ENCODE peak calls at places on chromosomes 7 and 10, in five cellular contexts. W, K, M, S and H are unnamed samples. For H3K4me1 and H3K9me2, the result is how much of the 10 kb centered on the place peaks cover.

GRCh38 chr7:83547526-83547925 is 101.4 kb downstream of the SEMA3E start:
- DNase-seq in W (peak), K (no peak), M (peak), S (peak), H (peak)

GRCh38 chr10:43001427-43001795 is 75.5 kb upstream of the RET start:
- DNase-seq in W (no peak), K (no peak), M (no peak), S (no peak), H (no peak)

GRCh38 chr7:99331002-99331401 is 5.3 kb downstream of the ARPC1A start:
- DNase-seq in W (peak), K (no peak), M (peak), S (no peak), H (no peak)

GRCh38 chr10:110348351-110348750 is 43.6 kb upstream of the SMNDC1 start:
- DNase-seq in W (no peak), K (no peak), M (no peak), S (no peak), H (no peak)

GRCh38 chr10:128952856-128953255 is 514.2 kb upstream of the MGMT start:
- DNase-seq in W (no peak), K (no peak), M (no peak), S (no peak), H (peak)

GRCh38 chr7:121547341-121548092 is 151.4 kb upstream of the FAM3C start:
- DNase-seq in W (peak), K (peak), M (peak), S (peak), H (peak)

GRCh38 chr7:137196665-137197064 is 146.9 kb downstream of the PTN start:
- DNase-seq in W (no peak), K (no peak), M (no peak), S (no peak), H (no peak)

GRCh38 chr7:103680161-103681144 is 234.4 kb upstream of the SLC26A5 start:
- DNase-seq in W (no peak), K (no peak), M (no peak), S (no peak), H (no peak)

GRCh38 chr7:139183878-139184338 is 47.1 kb upstream of the UBN2 start:
- DNase-seq in W (no peak), K (no peak), M (no peak), S (no peak), H (peak)

GRCh38 chr7:47846117-47846836 is 102.0 kb downstream of the PKD1L1 start:
- DNase-seq in W (peak), K (no peak), M (peak), S (peak), H (no peak)

GRCh38 chr10:65235846-65236245 is 1690.0 kb upstream of the LRRTM3 start:
- DNase-seq in W (no peak), K (no peak), M (no peak), S (no peak), H (no peak)

GRCh38 chr10:34078798-34079470 is 736.2 kb downstream of the PARD3 start:
- DNase-seq in W (peak), K (no peak), M (no peak), S (no peak), H (no peak)

GRCh38 chr7:105775580-105775979 is 100.8 kb downstream of the ATXN7L1 start:
- DNase-seq in W (peak), K (no peak), M (no peak), S (no peak), H (no peak)

GRCh38 chr10:77030915-77031425 is 606.6 kb downstream of the KCNMA1 start:
- DNase-seq in W (no peak), K (no peak), M (no peak), S (no peak), H (no peak)

GRCh38 chr10:22761569-22762220 is 47.3 kb upstream of the PIP4K2A start:
- DNase-seq in W (peak), K (no peak), M (no peak), S (no peak), H (no peak)

DNA sequence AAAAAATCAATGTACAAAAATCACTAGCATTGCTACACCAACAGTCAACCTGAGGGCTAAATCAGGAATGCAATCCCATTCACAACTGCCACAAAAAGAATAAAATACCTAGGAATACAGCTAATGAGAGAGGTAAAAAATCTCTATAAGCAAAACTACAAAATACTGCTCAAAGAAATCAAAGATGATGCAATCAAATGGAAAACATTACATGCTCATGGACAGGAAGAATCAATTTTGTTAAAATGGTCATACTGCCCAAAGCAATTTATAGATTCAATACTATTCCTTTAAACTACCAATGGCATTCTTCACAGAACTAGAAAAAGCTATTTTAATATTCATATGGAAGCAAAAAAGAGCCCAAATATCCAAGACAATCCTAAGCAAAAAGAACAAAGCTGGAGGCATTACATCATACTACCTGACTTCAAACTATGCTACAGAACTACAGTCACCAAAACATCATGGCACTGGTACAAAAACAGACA is 116.3 kb downstream of the HPSE2 start:
- DNase-seq in W (no peak), K (no peak), M (no peak), S (no peak), H (no peak)
- H3K4me1 ChIP-seq in W (under half), K (under half), M (under half), S (under half), H (under half)

GRCh38 chr10:89373916-89374711 is 3.7 kb upstream of the IFIT1B start:
- DNase-seq in W (peak), K (no peak), M (peak), S (no peak), H (no peak)
- H3K9ac ChIP-seq in W (peak), K (no peak), M (peak), S (no peak), H (no peak)

GRCh38 chr7:131897790-131898165 is 341.4 kb upstream of the PODXL start:
- DNase-seq in W (no peak), K (no peak), M (no peak), S (no peak), H (no peak)
- H3K9me2 ChIP-seq in W (under half), K (under half), M (under half), S (under half), H (under half)

GRCh38 chr7:159028456-159029401 is 115.9 kb downstream of the VIPR2 start:
- DNase-seq in W (no peak), K (no peak), M (no peak), S (no peak), H (no peak)

GRCh38 chr7:159027803-159028455 is 116.7 kb downstream of the VIPR2 start:
- DNase-seq in W (peak), K (peak), M (peak), S (no peak), H (no peak)

GRCh38 chr7:159026271-159027047 is 118.2 kb downstream of the VIPR2 start:
- DNase-seq in W (no peak), K (no peak), M (no peak), S (no peak), H (no peak)

GRCh38 chr7:159025161-159025779 is 119.4 kb downstream of the VIPR2 start:
- DNase-seq in W (no peak), K (no peak), M (no peak), S (no peak), H (no peak)

GRCh38 chr7:159027091-159027802 is 117.4 kb downstream of the VIPR2 start:
- DNase-seq in W (no peak), K (no peak), M (peak), S (no peak), H (no peak)
- H3K4me1 ChIP-seq in W (under half), K (under half), M (under half), S (under half), H (under half)

GRCh38 chr7:117480978-117481377 is 1.2 kb downstream of the CFTR start:
- DNase-seq in W (no peak), K (no peak), M (no peak), S (no peak), H (no peak)

GRCh38 chr7:117479480-117480224 is at the start of gene CFTR:
- DNase-seq in W (no peak), K (no peak), M (no peak), S (no peak), H (no peak)

DNA sequence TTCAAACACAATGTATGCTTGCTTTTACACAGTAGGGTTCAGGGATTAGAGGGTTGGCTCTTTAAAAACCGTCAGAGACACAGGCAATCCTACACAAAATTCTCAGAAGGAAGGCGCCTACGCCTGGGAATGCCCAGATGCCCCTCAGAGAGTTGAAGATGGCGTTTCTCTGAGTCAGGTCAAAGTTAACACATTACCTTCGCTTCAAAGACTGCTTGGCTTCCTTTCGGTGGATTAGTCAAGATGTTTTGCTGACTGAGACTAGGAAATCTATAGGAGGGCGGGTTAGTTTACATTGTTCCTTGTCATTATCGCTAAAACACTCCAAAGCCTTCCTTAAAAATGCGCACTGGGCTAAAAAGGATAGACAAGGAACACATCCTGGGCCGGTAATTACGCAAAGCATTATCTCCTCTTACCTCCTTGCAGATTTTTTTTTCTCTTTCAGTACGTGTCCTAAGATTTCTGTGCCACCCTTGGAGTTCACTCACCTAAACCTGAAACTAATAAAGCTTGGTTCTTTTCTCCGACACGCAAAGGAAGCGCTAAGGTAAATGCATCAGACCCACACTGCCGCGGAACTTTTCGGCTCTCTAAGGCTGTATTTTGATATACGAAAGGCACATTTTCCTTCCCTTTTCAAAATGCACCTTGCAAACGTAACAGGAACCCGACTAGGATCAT is 887 bp upstream of the CFTR start:
- DNase-seq in W (no peak), K (no peak), M (no peak), S (no peak), H (no peak)
- H3K9ac ChIP-seq in W (no peak), K (no peak), M (no peak), S (no peak), H (no peak)

DNA sequence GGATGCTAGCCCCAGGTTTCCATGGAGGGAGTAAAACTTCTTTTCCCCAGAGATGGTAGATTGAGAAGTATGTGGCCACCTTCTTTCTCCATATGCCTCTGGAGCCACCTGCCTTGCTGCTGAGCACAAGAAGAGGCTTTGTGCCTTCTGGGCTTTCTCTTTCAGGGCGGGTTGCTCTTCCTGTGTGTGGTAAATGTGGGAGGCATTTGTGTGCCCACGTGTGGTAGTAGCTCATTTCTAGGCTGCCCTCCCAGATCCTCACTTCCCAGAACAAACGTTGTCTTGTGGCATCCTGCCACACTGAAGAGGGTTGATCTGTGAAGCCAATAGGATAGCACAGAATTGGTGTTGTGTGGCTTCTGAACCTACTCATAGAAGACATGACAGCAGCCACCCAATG is 342.0 kb upstream of the PODXL start:
- DNase-seq in W (peak), K (no peak), M (peak), S (no peak), H (no peak)
- H3K9me2 ChIP-seq in W (under half), K (under half), M (under half), S (under half), H (under half)

GRCh38 chr10:11145498-11145855 is 127.8 kb downstream of the CELF2 start:
- DNase-seq in W (no peak), K (peak), M (no peak), S (no peak), H (peak)
- H3K4me1 ChIP-seq in W (under half), K (under half), M (under half), S (under half), H (under half)